ENCODE peak calls at places on chromosomes 2 and 18, in ten cellular contexts. F, J, T, L, A, D, B, G, C and O are unnamed samples.

GRCh38 chr18:50578651-50579050 is 18.8 kb downstream of the MAPK4 start:
- DNase-seq in F (no peak), J (peak; percentile 68), T (no peak), L (no peak), A (no peak), D (no peak), B (peak; percentile 78), G (no peak), C (no peak), O (no peak)

GRCh38 chr2:218270721-218271486 is 585 bp downstream of the PNKD start:
- DNase-seq in F (no peak), J (no peak), T (no peak), L (no peak), A (no peak), D (no peak), B (no peak), G (peak; percentile 57), C (no peak), O (no peak)

GRCh38 chr2:133504566-133505505 is 63.4 kb downstream of the NCKAP5 start:
- DNase-seq in F (peak; percentile 66), J (peak; percentile 73), T (peak; percentile 43), L (peak; percentile 15), A (no peak), D (peak; percentile 22), B (peak; percentile 14), G (no peak), C (no peak), O (no peak)

GRCh38 chr18:79515944-79516351 is 120.2 kb downstream of the NFATC1 start:
- DNase-seq in F (no peak), J (peak; percentile 38), T (no peak), L (no peak), A (no peak), D (no peak), B (no peak), G (no peak), C (no peak), O (no peak)

GRCh38 chr2:232527905-232528470 is 2.0 kb downstream of the CHRND start:
- DNase-seq in F (no peak), J (no peak), T (no peak), L (no peak), A (no peak), D (no peak), B (no peak), G (no peak), C (no peak), O (no peak)

GRCh38 chr18:31821452-31822171 is 60.9 kb upstream of the SLC25A52 start:
- DNase-seq in F (no peak), J (no peak), T (no peak), L (no peak), A (no peak), D (no peak), B (no peak), G (no peak), C (no peak), O (no peak)

GRCh38 chr2:120677221-120677620 is 58.4 kb upstream of the GLI2 start:
- DNase-seq in F (no peak), J (no peak), T (no peak), L (no peak), A (no peak), D (no peak), B (no peak), G (no peak), C (no peak), O (no peak)

GRCh38 chr18:10304853-10305252 is 149.6 kb upstream of the APCDD1 start:
- DNase-seq in F (peak; percentile 50), J (no peak), T (peak; percentile 95), L (peak; percentile 82), A (no peak), D (no peak), B (peak; percentile 33), G (peak; percentile 81), C (no peak), O (no peak)